ENCODE peak calls at places on chromosomes 7 and 10, in four cellular contexts. J is K562, U is HepG2, S is H1. G is an unnamed sample. For H3K4me1, the result is how much of the 10 kb centered on the place peaks cover.

GRCh38 chr10:109978481-109978880 is 29.3 kb upstream of the ADD3 start:
- DNase-seq in J (peak), S (peak), U (peak), G (peak)

GRCh38 chr7:90708841-90709317 is 112.8 kb downstream of the CDK14 start:
- DNase-seq in U (peak), J (no peak), S (peak), G (peak)

GRCh38 chr7:25121599-25121998 is 3.5 kb downstream of the CYCS start:
- DNase-seq in U (no peak), S (no peak), J (no peak), G (no peak)

GRCh38 chr7:24587853-24588252 is 14.6 kb downstream of the PALS2 start:
- DNase-seq in J (no peak), U (peak), S (peak), G (no peak)

GRCh38 chr7:134327896-134328295 is 11.2 kb upstream of the SLC35B4 start:
- DNase-seq in S (peak), J (peak), U (peak), G (peak)

GRCh38 chr7:74155810-74156395 is 18.3 kb upstream of the EIF4H start:
- DNase-seq in S (no peak), J (no peak), U (no peak), G (no peak)

GRCh38 chr10:77591238-77591880 is 46.2 kb downstream of the KCNMA1 start:
- DNase-seq in S (no peak), J (no peak), U (no peak), G (no peak)

GRCh38 chr10:24952701-24953349 is 419 bp upstream of the PRTFDC1 start:
- DNase-seq in U (no peak), J (peak), S (no peak), G (no peak)

GRCh38 chr10:90939125-90939524 is 18.2 kb upstream of the ANKRD1 start:
- DNase-seq in S (no peak), U (no peak), J (no peak), G (no peak)

GRCh38 chr7:144545330-144545729 is 141.8 kb upstream of the NOBOX start:
- DNase-seq in S (no peak), U (no peak), J (no peak), G (no peak)

GRCh38 chr10:94274142-94274787 is 88.5 kb downstream of the NOC3L start:
- DNase-seq in J (no peak), S (no peak), U (no peak), G (no peak)

GRCh38 chr7:76507723-76508406 is 2.5 kb upstream of the UPK3B start:
- DNase-seq in J (peak), S (no peak), U (no peak), G (no peak)
- TF ChIP-seq FOSL1 in J (no peak), S (no peak), U (no peak), G (no peak)

DNA sequence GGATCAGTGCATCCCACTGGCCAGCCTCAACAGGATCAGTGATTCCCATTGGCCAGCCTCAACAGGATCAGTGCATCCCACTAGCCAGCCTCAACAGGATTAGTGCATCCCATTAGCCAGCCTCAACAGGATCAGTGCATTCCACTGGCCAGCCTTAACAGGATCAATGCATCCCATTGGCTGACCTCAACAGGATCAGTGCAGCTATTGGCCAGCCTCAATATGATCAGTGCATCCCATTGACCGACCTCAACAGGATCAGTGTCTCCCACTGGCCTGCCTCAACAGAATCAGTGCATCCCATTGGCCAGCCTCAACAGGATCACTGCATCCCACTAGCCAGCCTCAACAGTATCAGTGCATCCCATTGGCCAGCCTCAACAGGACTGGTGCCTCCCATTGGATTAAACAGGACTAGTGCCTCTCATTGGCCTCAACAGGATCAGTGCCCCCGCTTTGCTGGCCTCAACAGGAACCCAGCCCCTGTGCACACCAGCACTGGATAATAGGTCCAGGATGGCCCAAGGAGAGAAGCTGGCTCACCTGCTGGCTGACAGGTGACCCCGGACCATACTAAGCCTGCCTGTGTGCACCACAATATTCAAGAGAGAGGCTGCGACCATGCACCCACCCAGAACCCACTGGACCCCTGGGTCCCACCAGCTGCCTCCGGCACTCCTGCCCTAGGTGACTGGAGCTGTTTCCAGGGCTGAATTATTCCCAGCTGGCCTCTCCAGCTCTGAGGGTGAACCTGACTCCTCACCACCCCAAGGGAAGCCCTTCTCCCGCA is 59.9 kb downstream of the PDGFA start:
- DNase-seq in S (no peak), J (no peak), U (no peak), G (no peak)
- H3K4me1 ChIP-seq in S (under half), J (half or more), U (half or more), G (under half)

GRCh38 chr7:101626069-101626671 is 2.9 kb downstream of the MYL10 start:
- DNase-seq in U (no peak), J (no peak), S (no peak), G (no peak)
- TF ChIP-seq FOSL1 in U (no peak), J (no peak), S (no peak), G (no peak)

GRCh38 chr10:87654212-87654611 is 5.5 kb upstream of the PAPSS2 start:
- DNase-seq in U (no peak), J (no peak), S (no peak), G (no peak)
- H3K4me1 ChIP-seq in U (under half), J (under half), S (under half), G (under half)

GRCh38 chr7:135692055-135692454 is 29.7 kb downstream of the STMP1 start:
- DNase-seq in J (no peak), S (no peak), U (no peak), G (no peak)

GRCh38 chr7:135693558-135693957 is 31.2 kb downstream of the STMP1 start:
- DNase-seq in S (no peak), U (no peak), J (no peak), G (no peak)

GRCh38 chr7:135684699-135685098 is 22.4 kb downstream of the STMP1 start:
- DNase-seq in S (no peak), J (no peak), U (no peak), G (no peak)

GRCh38 chr7:135685306-135686084 is 23.2 kb downstream of the STMP1 start:
- DNase-seq in U (no peak), S (no peak), J (no peak), G (no peak)

GRCh38 chr7:135690566-135690965 is 28.3 kb downstream of the STMP1 start:
- DNase-seq in S (no peak), U (no peak), J (no peak), G (no peak)
- TF ChIP-seq FOSL1 in S (no peak), U (no peak), J (no peak), G (no peak)

GRCh38 chr10:51911721-51912120 is 212.3 kb upstream of the CSTF2T start:
- DNase-seq in J (no peak), U (no peak), S (no peak), G (no peak)

GRCh38 chr10:51910596-51910995 is 211.2 kb upstream of the CSTF2T start:
- DNase-seq in J (no peak), U (no peak), S (no peak), G (no peak)

GRCh38 chr10:51907342-51907741 is 207.9 kb upstream of the CSTF2T start:
- DNase-seq in J (no peak), U (no peak), S (no peak), G (no peak)

GRCh38 chr10:51915031-51915542 is 215.7 kb upstream of the CSTF2T start:
- DNase-seq in J (no peak), U (no peak), S (no peak), G (no peak)

GRCh38 chr10:51910189-51910588 is 210.8 kb upstream of the CSTF2T start:
- DNase-seq in U (no peak), J (no peak), S (no peak), G (no peak)
- H3K4me1 ChIP-seq in U (under half), J (under half), S (under half), G (under half)